ENCODE peak calls at places on chromosomes 11 and 22, in six cellular contexts. W is stimulated activated CD8-positive, alpha-beta memory T cell treated with anti-CD3 and anti-CD28 coated beads, Interleukin-7, amount 100 ng/mL, for 1 hour; A is fibroblast of pulmonary artery; U is activated T-helper 1 cell treated with anti-CD3 and anti-CD28 coated beads, Interleukin-2, amount 50 U/mL, for 16 hours; G is stimulated activated CD4-positive, alpha-beta T cell treated with anti-CD3 and anti-CD28 coated beads, Interleukin-2, amount 100 ng/mL, for 48 hours; T is activated CD8-positive, alpha-beta memory T cell treated with anti-CD3 and anti-CD28 coated beads for 4 hours. H is an unnamed sample.

GRCh38 chr11:18618341-18619025 is 15.7 kb downstream of the SPTY2D1 start:
- DNase-seq in G (no peak), T (no peak), A (peak), U (no peak), W (no peak), H (no peak)

GRCh38 chr22:39446239-39446721 is 10.5 kb upstream of the MGAT3 start:
- DNase-seq in W (no peak), U (no peak), A (no peak), G (no peak), T (no peak), H (no peak)

GRCh38 chr11:116703421-116703820 is 69.4 kb downstream of the BUD13 start:
- DNase-seq in A (peak), W (no peak), U (no peak), G (no peak), T (no peak), H (no peak)

GRCh38 chr22:47090591-47091240 is 328.3 kb downstream of the TBC1D22A start:
- DNase-seq in T (no peak), W (no peak), A (peak), G (no peak), U (no peak), H (no peak)

GRCh38 chr11:65890324-65891179 is at the start of gene CCDC85B:
- DNase-seq in A (peak), G (peak), U (peak), W (peak), T (peak), H (peak)

GRCh38 chr11:34840736-34841386 is 75.3 kb downstream of the APIP start:
- DNase-seq in A (peak), W (no peak), U (no peak), T (no peak), G (no peak), H (no peak)

GRCh38 chr11:10450451-10451398 is 4.3 kb upstream of the AMPD3 start:
- DNase-seq in U (peak), G (peak), A (peak), W (no peak), T (no peak), H (no peak)

GRCh38 chr11:123033895-123034294 is 28.0 kb downstream of the HSPA8 start:
- DNase-seq in T (no peak), U (no peak), W (no peak), A (peak), G (no peak), H (no peak)

GRCh38 chr11:10456519-10456918 is 1.5 kb downstream of the AMPD3 start:
- DNase-seq in T (no peak), U (no peak), A (no peak), W (no peak), G (no peak), H (no peak)

GRCh38 chr11:33128739-33129138 is 32.5 kb downstream of the CSTF3 start:
- DNase-seq in U (no peak), W (no peak), T (no peak), G (no peak), A (no peak), H (no peak)

GRCh38 chr11:76208829-76209670 is 2.7 kb upstream of the WNT11 start:
- DNase-seq in T (peak), W (peak), U (peak), G (peak), A (peak), H (peak)

GRCh38 chr22:31611065-31611760 is 50.8 kb downstream of the PISD start:
- DNase-seq in U (no peak), W (no peak), G (no peak), A (peak), T (no peak), H (no peak)

GRCh38 chr11:23539556-23539955 is 679.3 kb upstream of the CCDC179 start:
- DNase-seq in G (no peak), T (no peak), A (peak), W (no peak), U (no peak), H (no peak)

GRCh38 chr22:40193429-40194421 is 16.0 kb downstream of the TNRC6B start:
- DNase-seq in G (no peak), A (peak), T (no peak), W (no peak), U (no peak), H (no peak)

GRCh38 chr22:44723801-44724200 is 21.8 kb downstream of the PRR5 start:
- DNase-seq in G (no peak), W (no peak), A (peak), T (no peak), U (no peak), H (no peak)

GRCh38 chr22:27393371-27393770 is 408.2 kb downstream of the MN1 start:
- DNase-seq in A (no peak), T (no peak), U (no peak), W (no peak), G (no peak), H (no peak)

GRCh38 chr11:17075506-17075905 is 2.0 kb downstream of the RPS13 start:
- DNase-seq in W (no peak), G (no peak), A (no peak), U (no peak), T (no peak), H (no peak)

GRCh38 chr11:106409201-106409600 is 331.7 kb downstream of the AASDHPPT start:
- DNase-seq in W (no peak), T (no peak), G (no peak), U (no peak), A (no peak), H (no peak)

GRCh38 chr22:50473088-50473487 is 1.7 kb downstream of the SBF1 start:
- DNase-seq in T (peak), G (no peak), U (no peak), A (no peak), W (no peak), H (no peak)

GRCh38 chr22:45511847-45512261 is 9.2 kb downstream of the FBLN1 start:
- DNase-seq in A (peak), T (no peak), W (no peak), G (no peak), U (no peak), H (peak)

GRCh38 chr11:84763931-84764330 is 863.2 kb downstream of the DLG2 start:
- DNase-seq in G (no peak), A (no peak), T (no peak), U (no peak), W (no peak), H (no peak)

GRCh38 chr11:117470576-117470975 is 142.9 kb downstream of the CEP164 start:
- DNase-seq in W (no peak), G (no peak), T (no peak), U (no peak), A (no peak), H (no peak)

GRCh38 chr11:103035656-103036434 is 56.1 kb downstream of the DCUN1D5 start:
- DNase-seq in U (no peak), G (peak), A (peak), T (no peak), W (no peak), H (no peak)

GRCh38 chr11:2202071-2202899 is 30.7 kb upstream of the TH start:
- DNase-seq in G (no peak), W (no peak), T (no peak), U (no peak), A (no peak), H (no peak)

GRCh38 chr11:24239016-24239720 is 257.7 kb upstream of the LUZP2 start:
- DNase-seq in W (no peak), T (no peak), A (peak), G (no peak), U (no peak), H (no peak)

GRCh38 chr11:61162092-61162935 is 1.1 kb upstream of the VPS37C start:
- DNase-seq in G (no peak), A (peak), U (no peak), T (no peak), W (no peak), H (no peak)

GRCh38 chr11:126153999-126154398 is 57.5 kb downstream of the RPUSD4 start:
- DNase-seq in G (no peak), T (no peak), A (peak), U (no peak), W (no peak), H (no peak)

GRCh38 chr11:69326622-69327219 is 32.8 kb downstream of the MYEOV start:
- DNase-seq in U (no peak), A (no peak), W (no peak), G (no peak), T (no peak), H (no peak)

GRCh38 chr11:72684236-72684912 is 10.2 kb upstream of the PDE2A start:
- DNase-seq in A (peak), G (peak), W (no peak), T (no peak), U (no peak), H (peak)

GRCh38 chr11:67356867-67357561 is 3.7 kb upstream of the POLD4 start:
- DNase-seq in T (no peak), G (peak), U (peak), A (peak), W (peak), H (peak)

GRCh38 chr11:44223261-44223660 is 86.7 kb downstream of the ALX4 start:
- DNase-seq in G (no peak), T (no peak), W (no peak), A (peak), U (no peak), H (no peak)

GRCh38 chr22:39233736-39234120 is 11.1 kb downstream of the PDGFB start:
- DNase-seq in U (no peak), G (no peak), A (no peak), T (no peak), W (no peak), H (no peak)

GRCh38 chr22:25395915-25396314 is 168.6 kb upstream of the GRK3 start:
- DNase-seq in U (no peak), A (no peak), W (no peak), G (no peak), T (no peak), H (no peak)

GRCh38 chr11:14075118-14075601 is 112.6 kb downstream of the SPON1 start:
- DNase-seq in U (peak), W (peak), T (peak), G (peak), A (no peak), H (no peak)

H was measured in right atrium auricular region.